ENCODE peak calls at places on chromosomes 13 and 19, in five cellular contexts. P, V, L, T and M are unnamed samples.

GRCh38 chr13:32309812-32310706 is 5.1 kb downstream of the ZAR1L start:
- DNase-seq in P (peak), V (peak), L (no peak), T (no peak), M (peak)

GRCh38 chr19:48565090-48565489 is 13.1 kb downstream of the SULT2B1 start:
- DNase-seq in P (peak), V (peak), L (peak), T (no peak), M (no peak)

GRCh38 chr13:49234741-49235140 is 13.0 kb upstream of the CDADC1 start:
- DNase-seq in P (no peak), V (no peak), L (no peak), T (no peak), M (no peak)

GRCh38 chr13:41364043-41364442 is 53.0 kb downstream of the NAA16 start:
- DNase-seq in P (no peak), V (no peak), L (no peak), T (no peak), M (no peak)

GRCh38 chr13:111323950-111324651 is 3.7 kb downstream of the TEX29 start:
- DNase-seq in P (no peak), V (peak), L (no peak), T (no peak), M (no peak)

GRCh38 chr19:10182847-10183246 is 11.9 kb downstream of the DNMT1 start:
- DNase-seq in P (no peak), V (no peak), L (no peak), T (no peak), M (no peak)

GRCh38 chr19:42132851-42133528 is 744 bp upstream of the POU2F2 start:
- DNase-seq in P (peak), V (no peak), L (no peak), T (peak), M (no peak)

GRCh38 chr13:84607614-84608013 is 725.3 kb upstream of the SLITRK1 start:
- DNase-seq in P (peak), V (peak), L (peak), T (no peak), M (no peak)

GRCh38 chr19:12789904-12790619 is 1.2 kb upstream of the JUNB start:
- DNase-seq in P (peak), V (peak), L (peak), T (peak), M (peak)

GRCh38 chr19:48698046-48698445 is 2.3 kb downstream of the FUT2 start:
- DNase-seq in P (peak), V (peak), L (no peak), T (no peak), M (no peak)

GRCh38 chr13:113489549-113490495 is 689 bp downstream of the DCUN1D2 start:
- DNase-seq in P (peak), V (peak), L (no peak), T (no peak), M (no peak)

GRCh38 chr19:47232422-47233211 is 1.6 kb upstream of the BBC3 start:
- DNase-seq in P (peak), V (peak), L (no peak), T (no peak), M (no peak)

GRCh38 chr19:19447536-19448237 is 42.2 kb downstream of the GATAD2A start:
- DNase-seq in P (no peak), V (peak), L (no peak), T (no peak), M (no peak)

GRCh38 chr19:55373993-55374757 is 2.5 kb upstream of the TMEM190 start:
- DNase-seq in P (no peak), V (peak), L (no peak), T (no peak), M (no peak)

GRCh38 chr13:113052971-113053370 is 52.6 kb upstream of the F7 start:
- DNase-seq in P (no peak), V (no peak), L (no peak), T (no peak), M (no peak)

GRCh38 chr19:5292843-5293606 is 47.6 kb downstream of the PTPRS start:
- DNase-seq in P (peak), V (peak), L (no peak), T (peak), M (no peak)

GRCh38 chr13:87674143-87674772 is 3.1 kb downstream of the SLITRK5 start:
- DNase-seq in P (no peak), V (no peak), L (no peak), T (no peak), M (no peak)

GRCh38 chr19:45499196-45500180 is 1.2 kb downstream of the PPM1N start:
- DNase-seq in P (peak), V (no peak), L (no peak), T (no peak), M (no peak)

GRCh38 chr19:40736661-40737060 is 13.6 kb downstream of the ACTMAP start:
- DNase-seq in P (no peak), V (no peak), L (no peak), T (no peak), M (no peak)

GRCh38 chr13:22793598-22794134 is 387.1 kb upstream of the SGCG start:
- DNase-seq in P (peak), V (no peak), L (no peak), T (no peak), M (no peak)

GRCh38 chr19:42412223-42412622 is 15.0 kb downstream of the LIPE start:
- DNase-seq in P (no peak), V (no peak), L (peak), T (no peak), M (no peak)

GRCh38 chr19:33497151-33497777 is 24.3 kb downstream of the PEPD start:
- DNase-seq in P (no peak), V (no peak), L (no peak), T (no peak), M (no peak)

GRCh38 chr19:4134351-4134750 is 10.4 kb upstream of the MAP2K2 start:
- DNase-seq in P (no peak), V (no peak), L (no peak), T (no peak), M (no peak)

GRCh38 chr13:104553156-104553555 is 1486.9 kb upstream of the SLC10A2 start:
- DNase-seq in P (no peak), V (peak), L (peak), T (no peak), M (no peak)
- H3K4me3 ChIP-seq in P (no peak), V (no peak), L (no peak), T (no peak), M (no peak)

GRCh38 chr19:2611483-2612464 is 90.7 kb downstream of the GNG7 start:
- DNase-seq in P (no peak), V (no peak), L (no peak), T (no peak), M (no peak)
- TF ChIP-seq CTCF in P (no peak), V (no peak), L (peak), T (no peak), M (peak)

GRCh38 chr13:30744056-30744684 is 8.8 kb downstream of the ALOX5AP start:
- DNase-seq in P (peak), V (peak), L (no peak), T (no peak), M (peak)
- H3K4me3 ChIP-seq in P (no peak), V (no peak), L (no peak), T (no peak), M (no peak)

GRCh38 chr13:97411894-97412460 is 22.0 kb upstream of the RAP2A start:
- DNase-seq in P (no peak), V (no peak), L (no peak), T (no peak), M (no peak)
- TF ChIP-seq CTCF in P (no peak), V (no peak), L (no peak), T (no peak), M (no peak)

DNA sequence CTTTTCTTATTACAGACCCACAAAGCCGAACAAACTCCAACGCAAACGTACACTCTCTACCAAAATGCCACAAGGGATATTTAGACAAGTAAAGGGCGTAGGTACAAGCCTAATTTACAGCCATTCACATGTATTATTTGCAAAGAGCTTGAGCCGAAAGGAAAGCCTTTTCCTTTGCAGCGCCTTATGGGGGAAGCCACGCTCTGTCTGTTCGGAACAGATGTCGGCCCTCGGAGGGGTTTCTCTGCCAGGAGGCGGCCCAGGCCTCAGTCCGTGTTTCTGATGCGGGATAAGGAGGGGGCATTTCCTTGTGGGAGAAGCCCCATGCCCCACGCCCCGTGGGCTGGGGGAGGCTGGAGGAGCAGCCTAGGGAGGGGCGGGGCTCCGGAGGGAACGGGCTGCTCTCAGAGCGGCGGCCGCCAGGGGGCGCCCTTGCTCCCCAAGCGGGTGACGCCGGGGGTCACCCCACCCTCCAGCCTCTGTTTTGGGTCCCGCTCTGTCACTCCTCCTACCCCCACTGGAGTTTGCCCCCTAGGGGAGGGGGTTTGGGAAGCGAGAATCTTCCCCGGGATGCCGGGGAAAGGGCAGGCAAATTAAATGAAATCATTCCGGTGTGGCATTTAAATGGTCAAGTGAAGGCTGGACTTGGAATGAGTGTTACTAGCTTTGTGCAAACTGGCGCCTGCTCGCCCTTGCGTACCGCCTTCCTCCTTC is 2.9 kb downstream of the HTR2A start:
- DNase-seq in P (peak), V (peak), L (no peak), T (peak), M (no peak)
- H3K4me3 ChIP-seq in P (peak), V (peak), L (peak), T (peak), M (peak)

GRCh38 chr19:38735257-38735686 is 9.0 kb downstream of the CAPN12 start:
- DNase-seq in P (peak), V (no peak), L (no peak), T (peak), M (no peak)

GRCh38 chr19:38737921-38738731 is 6.1 kb downstream of the CAPN12 start:
- DNase-seq in P (no peak), V (no peak), L (no peak), T (no peak), M (no peak)

GRCh38 chr19:38736036-38736412 is 8.2 kb downstream of the CAPN12 start:
- DNase-seq in P (peak), V (no peak), L (no peak), T (peak), M (no peak)

GRCh38 chr19:38737297-38737865 is 6.9 kb downstream of the CAPN12 start:
- DNase-seq in P (no peak), V (no peak), L (no peak), T (no peak), M (no peak)

GRCh38 chr19:38736413-38737280 is 7.6 kb downstream of the CAPN12 start:
- DNase-seq in P (peak), V (no peak), L (no peak), T (peak), M (no peak)
- TF ChIP-seq CTCF in P (no peak), V (no peak), L (no peak), T (no peak), M (no peak)

GRCh38 chr13:24267283-24267682 is 42.1 kb upstream of the C1QTNF9 start:
- DNase-seq in P (no peak), V (no peak), L (no peak), T (no peak), M (no peak)
- H3K4me3 ChIP-seq in P (no peak), V (no peak), L (no peak), T (no peak), M (no peak)

GRCh38 chr19:610801-611505 is 21.3 kb downstream of the HCN2 start:
- DNase-seq in P (no peak), V (peak), L (peak), T (peak), M (no peak)
- TF ChIP-seq CTCF in P (no peak), V (no peak), L (no peak), T (no peak), M (no peak)

GRCh38 chr13:37369618-37370017 is 228.9 kb downstream of the POSTN start:
- DNase-seq in P (peak), V (peak), L (peak), T (no peak), M (no peak)

GRCh38 chr13:37364024-37364423 is 234.5 kb downstream of the POSTN start:
- DNase-seq in P (no peak), V (no peak), L (peak), T (no peak), M (no peak)

GRCh38 chr13:37361608-37362007 is 237.0 kb downstream of the POSTN start:
- DNase-seq in P (peak), V (no peak), L (no peak), T (no peak), M (no peak)

GRCh38 chr13:37360556-37360955 is 238.0 kb downstream of the POSTN start:
- DNase-seq in P (peak), V (peak), L (no peak), T (no peak), M (no peak)

GRCh38 chr13:37365496-37365895 is 233.1 kb downstream of the POSTN start:
- DNase-seq in P (no peak), V (no peak), L (no peak), T (no peak), M (no peak)
- H3K4me3 ChIP-seq in P (no peak), V (no peak), L (no peak), T (no peak), M (no peak)

DNA sequence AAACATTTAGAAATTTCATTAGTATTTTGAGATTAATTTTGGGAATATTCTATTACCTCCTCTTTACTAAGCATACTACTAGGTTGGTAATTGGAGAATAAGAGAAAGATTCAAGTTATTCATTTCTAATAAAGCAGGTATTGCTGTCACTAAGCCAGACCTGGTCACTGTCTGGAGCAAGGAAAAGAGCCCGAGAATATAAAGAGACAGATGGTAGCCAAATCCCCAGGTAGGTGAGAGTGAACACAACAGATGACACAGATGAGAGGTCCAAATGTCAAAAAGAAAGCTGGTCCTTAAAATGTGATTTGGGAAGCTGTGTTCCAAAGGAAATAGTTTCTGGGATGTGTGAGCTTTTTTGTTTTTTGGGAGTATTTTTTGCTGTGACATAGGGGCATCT is 128.6 kb downstream of the ZNF100 start:
- DNase-seq in P (no peak), V (no peak), L (no peak), T (no peak), M (no peak)
- TF ChIP-seq CTCF in P (no peak), V (no peak), L (no peak), T (no peak), M (no peak)